ENCODE peak calls at places on chromosomes 11 and 22, in four cellular contexts. M is tibial nerve, Y is vagina, V is body of pancreas. U is an unnamed sample.

GRCh38 chr11:5036671-5037070 is 9.7 kb upstream of the OR52J3 start:
- DNase-seq in Y (no peak), V (no peak), M (no peak), U (no peak)

GRCh38 chr11:93196816-93197382 is 892 bp downstream of the SLC36A4 start:
- DNase-seq in V (no peak), M (no peak), Y (no peak), U (no peak)

GRCh38 chr11:105923814-105924213 is 98.2 kb downstream of the MSANTD4 start:
- DNase-seq in M (no peak), V (no peak), Y (no peak), U (no peak)

GRCh38 chr22:37328017-37328416 is 45.7 kb downstream of the CYTH4 start:
- DNase-seq in V (no peak), M (no peak), Y (no peak), U (no peak)

GRCh38 chr11:103257360-103257759 is 148.1 kb downstream of the DYNC2H1 start:
- DNase-seq in Y (no peak), V (no peak), M (no peak), U (no peak)

GRCh38 chr11:64755681-64756361 is 4.0 kb downstream of the PYGM start:
- DNase-seq in M (no peak), Y (no peak), V (peak; percentile 2), U (no peak)

GRCh38 chr22:44399196-44399837 is 86.6 kb upstream of the SHISAL1 start:
- DNase-seq in M (no peak), V (peak; percentile 73), Y (peak; percentile 85), U (no peak)

GRCh38 chr11:78954261-78954660 is 379.6 kb upstream of the NARS2 start:
- DNase-seq in M (no peak), Y (no peak), V (no peak), U (no peak)

GRCh38 chr11:2383823-2384722 is 7.0 kb downstream of the CD81 start:
- DNase-seq in M (no peak), Y (no peak), V (peak; percentile 52), U (no peak)

GRCh38 chr11:625636-626319 is 1.0 kb upstream of the CDHR5 start:
- DNase-seq in V (no peak), Y (no peak), M (no peak), U (no peak)

GRCh38 chr22:20203142-20204099 is 52.6 kb upstream of the CCDC188 start:
- DNase-seq in Y (no peak), M (no peak), V (peak; percentile 63), U (no peak)

GRCh38 chr11:61969838-61970452 is 2.5 kb upstream of the FTH1 start:
- DNase-seq in M (no peak), V (no peak), Y (no peak), U (no peak)

GRCh38 chr22:36334081-36334831 is 53.5 kb downstream of the MYH9 start:
- DNase-seq in M (no peak), V (peak; percentile 38), Y (no peak), U (no peak)

GRCh38 chr11:65422633-65423515 is at the start of gene NEAT1:
- DNase-seq in V (peak; percentile 96), Y (peak; percentile 96), M (peak; percentile 99), U (peak; percentile 88)

GRCh38 chr11:27196040-27196897 is 155.7 kb downstream of the BBOX1 start:
- DNase-seq in V (no peak), Y (no peak), M (no peak), U (no peak)

GRCh38 chr11:111736191-111736590 is 30.0 kb downstream of the PPP2R1B start:
- DNase-seq in M (no peak), V (no peak), Y (no peak), U (no peak)

GRCh38 chr11:75518771-75519653 is 6.7 kb downstream of the GDPD5 start:
- DNase-seq in Y (no peak), V (no peak), M (no peak), U (no peak)

GRCh38 chr11:492416-493226 is 14.4 kb downstream of the RNH1 start:
- DNase-seq in M (no peak), Y (no peak), V (no peak), U (no peak)

GRCh38 chr22:44389926-44390925 is 77.5 kb upstream of the SHISAL1 start:
- DNase-seq in Y (no peak), V (no peak), M (no peak), U (no peak)

GRCh38 chr11:18253778-18254338 is 5.4 kb upstream of the SAA2 start:
- DNase-seq in M (no peak), V (no peak), Y (no peak), U (no peak)

GRCh38 chr11:79402912-79403311 is 37.9 kb downstream of the TENM4 start:
- DNase-seq in Y (no peak), V (no peak), M (no peak), U (no peak)

GRCh38 chr11:113410414-113411135 is 23.0 kb downstream of the ANKK1 start:
- DNase-seq in Y (no peak), M (no peak), V (no peak), U (no peak)

GRCh38 chr22:27986459-27986858 is 67.4 kb upstream of the PITPNB start:
- DNase-seq in V (no peak), M (no peak), Y (peak; percentile 22), U (no peak)

GRCh38 chr11:69537126-69537525 is 55.7 kb downstream of the LINC01488 start:
- DNase-seq in Y (no peak), V (no peak), M (no peak), U (no peak)

GRCh38 chr11:27055065-27055682 is 14.6 kb downstream of the BBOX1 start:
- DNase-seq in Y (no peak), M (no peak), V (no peak), U (no peak)

GRCh38 chr11:34749666-34750659 is 129.1 kb downstream of the EHF start:
- DNase-seq in V (peak; percentile 63), M (peak; percentile 89), Y (no peak), U (no peak)

GRCh38 chr11:76782526-76783293 is 446 bp upstream of the TSKU start:
- DNase-seq in V (peak; percentile 83), Y (no peak), M (peak; percentile 88), U (peak; percentile 91)

GRCh38 chr22:46971141-46971775 is 208.8 kb downstream of the TBC1D22A start:
- DNase-seq in V (peak; percentile 72), M (peak; percentile 12), Y (no peak), U (no peak)

GRCh38 chr11:23749762-23750430 is 747.0 kb upstream of the LUZP2 start:
- DNase-seq in Y (no peak), M (no peak), V (no peak), U (no peak)

GRCh38 chr11:7020183-7020917 is at the start of the genes NLRP14 and ZNF214:
- DNase-seq in V (peak; percentile 97), M (peak; percentile 95), Y (no peak), U (peak; percentile 26)

GRCh38 chr11:15967966-15968365 is 388.4 kb downstream of the SOX6 start:
- DNase-seq in V (no peak), M (no peak), Y (no peak), U (no peak)

GRCh38 chr22:34902335-34902734 is 163.6 kb upstream of the ISX start:
- DNase-seq in Y (no peak), V (no peak), M (no peak), U (no peak)

GRCh38 chr11:18720086-18720810 is 5.7 kb downstream of the IGSF22 start:
- DNase-seq in Y (no peak), V (no peak), M (no peak), U (no peak)

GRCh38 chr11:19311306-19312030 is 70.7 kb upstream of the E2F8 start:
- DNase-seq in V (peak; percentile 79), M (peak; percentile 95), Y (no peak), U (peak; percentile 56)

GRCh38 chr11:12016246-12016645 is 7.8 kb upstream of the DKK3 start:
- DNase-seq in Y (no peak), V (no peak), M (no peak), U (no peak)
- TF ChIP-seq CTCF in Y (no peak), V (no peak), M (no peak), U (no peak)

GRCh38 chr11:47980093-47980906 is at the start of gene PTPRJ:
- DNase-seq in V (peak; percentile 75), M (no peak), Y (no peak), U (peak; percentile 45)
- H3K27ac ChIP-seq in V (peak within 1 kb of the TSS; percentile 83), M (peak within 1 kb of the TSS; percentile 91), Y (peak within 1 kb of the TSS; percentile 84), U (no peak within 1 kb of the TSS)

GRCh38 chr11:128709402-128709801 is 15.5 kb downstream of the FLI1 start:
- DNase-seq in M (no peak), V (no peak), Y (no peak), U (no peak)

GRCh38 chr11:128708660-128709059 is 14.8 kb downstream of the FLI1 start:
- DNase-seq in M (no peak), V (no peak), Y (no peak), U (no peak)

GRCh38 chr11:128705124-128705920 is 11.4 kb downstream of the FLI1 start:
- DNase-seq in V (no peak), Y (no peak), M (no peak), U (no peak)

GRCh38 chr11:128704517-128704916 is 10.6 kb downstream of the FLI1 start:
- DNase-seq in V (no peak), M (no peak), Y (no peak), U (no peak)

DNA sequence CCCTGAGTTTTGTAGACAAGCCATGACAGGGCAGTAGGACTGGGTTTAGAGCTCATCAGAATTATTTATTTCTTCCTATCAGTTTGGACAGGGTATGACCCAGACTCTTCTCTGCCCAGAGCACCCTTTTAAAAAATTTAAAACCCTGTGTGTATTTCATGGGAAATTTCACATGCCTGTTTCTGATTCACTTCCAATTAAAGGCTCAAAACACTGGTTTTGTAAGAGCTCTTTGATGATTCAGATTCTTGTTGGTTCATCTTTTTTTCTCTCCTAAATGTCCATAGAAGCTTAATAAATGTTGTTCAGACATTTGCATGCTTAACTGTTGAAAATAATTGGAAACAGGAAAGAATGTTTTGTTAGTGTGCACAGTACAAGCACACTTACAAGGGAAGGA is 13.8 kb downstream of the FLI1 start:
- DNase-seq in V (no peak), Y (no peak), M (no peak), U (no peak)
- H3K4me3 ChIP-seq in V (no peak overlapping the region), Y (no peak overlapping the region), M (no peak overlapping the region), U (no peak overlapping the region)

DNA sequence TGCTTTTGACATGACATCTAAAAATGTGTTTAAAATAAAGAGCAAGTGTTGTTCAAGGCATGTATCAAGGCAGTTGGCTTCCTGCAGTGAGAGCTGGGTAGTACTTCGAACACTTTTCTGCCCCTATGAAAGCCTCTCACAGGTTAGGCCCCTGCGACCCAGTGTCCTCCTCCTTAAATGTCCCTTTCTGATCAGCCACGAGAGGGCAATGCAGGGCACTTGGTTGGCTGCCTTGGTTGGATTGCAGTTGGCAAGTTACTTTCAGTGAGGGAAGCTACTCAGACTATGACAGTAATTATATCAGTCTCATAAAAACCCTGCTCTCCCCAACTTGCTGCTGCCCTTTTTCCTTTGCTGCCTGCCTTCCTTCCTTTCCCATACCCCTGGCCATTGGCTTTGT is 743.8 kb downstream of the NTM start:
- DNase-seq in V (peak; percentile 46), Y (no peak), M (peak; percentile 41), U (peak; percentile 24)
- TF ChIP-seq CTCF in V (peak; percentile 36), Y (no peak), M (peak; percentile 27), U (peak; percentile 59)

GRCh38 chr22:40271440-40271839 is 74.9 kb upstream of the ADSL start:
- DNase-seq in M (no peak), Y (no peak), V (no peak), U (no peak)
- H3K27ac ChIP-seq in M (peak overlapping the region; percentile 43), Y (no peak overlapping the region), V (no peak overlapping the region), U (no peak overlapping the region)